ENCODE peak calls at places on chromosomes 11 and 22, in four cellular contexts. R is stomach; O is psoas muscle; C is CD4-positive, alpha-beta memory T cell. J is an unnamed sample.

GRCh38 chr11:67276821-67277230 is 10.6 kb downstream of the GRK2 start:
- DNase-seq in O (peak; percentile 63), C (peak; percentile 62), R (peak; percentile 59), J (peak; percentile 66)

GRCh38 chr11:1049431-1049891 is 12.9 kb upstream of the MUC6 start:
- DNase-seq in R (peak; percentile 71), C (no peak), O (peak; percentile 14), J (no peak)

GRCh38 chr11:115716577-115717214 is 212.5 kb upstream of the CADM1 start:
- DNase-seq in O (no peak), R (no peak), C (no peak), J (no peak)

GRCh38 chr11:11843233-11843632 is 1.5 kb downstream of the USP47 start:
- DNase-seq in O (no peak), C (peak; percentile 44), R (no peak), J (peak; percentile 77)

GRCh38 chr22:48546653-48547424 is 1280.8 kb downstream of the BRD1 start:
- DNase-seq in C (no peak), O (no peak), R (no peak), J (no peak)

GRCh38 chr11:100757636-100758035 is 70.5 kb downstream of the ARHGAP42 start:
- DNase-seq in C (no peak), R (no peak), O (no peak), J (no peak)

GRCh38 chr11:43010042-43010441 is 301.8 kb upstream of the API5 start:
- DNase-seq in C (no peak), R (no peak), O (no peak), J (no peak)

GRCh38 chr22:23530106-23530505 is 50.0 kb downstream of the IGLL1 start:
- DNase-seq in C (no peak), O (no peak), R (no peak), J (no peak)

GRCh38 chr11:133243832-133244231 is 288.5 kb downstream of the OPCML start:
- DNase-seq in R (no peak), O (no peak), C (no peak), J (no peak)

GRCh38 chr11:95337175-95337957 is 106.4 kb upstream of the SESN3 start:
- DNase-seq in C (peak; percentile 38), O (peak; percentile 69), R (peak; percentile 38), J (peak; percentile 53)

GRCh38 chr11:107821199-107821926 is 37.2 kb downstream of the SLC35F2 start:
- DNase-seq in C (no peak), R (no peak), O (no peak), J (peak; percentile 97)

GRCh38 chr22:27110985-27111451 is 453.6 kb downstream of the MIAT start:
- DNase-seq in R (no peak), C (no peak), O (no peak), J (peak; percentile 59)

GRCh38 chr11:67400942-67401494 is 640 bp downstream of the PPP1CA start:
- DNase-seq in R (no peak), C (peak; percentile 69), O (no peak), J (no peak)

GRCh38 chr11:36292311-36292722 is 3.1 kb upstream of the COMMD9 start:
- DNase-seq in C (no peak), R (no peak), O (no peak), J (peak; percentile 46)

GRCh38 chr11:125942771-125943428 is 2.9 kb upstream of the VSIG10L2 start:
- DNase-seq in O (no peak), R (peak; percentile 16), C (no peak), J (no peak)

GRCh38 chr11:118843518-118843917 is 40.2 kb upstream of the CXCR5 start:
- DNase-seq in C (no peak), R (no peak), O (no peak), J (no peak)

GRCh38 chr11:10454506-10454901 is 560 bp upstream of the AMPD3 start:
- DNase-seq in R (no peak), O (no peak), C (no peak), J (no peak)

GRCh38 chr11:114395776-114396175 is 4.5 kb downstream of the C11orf71 start:
- DNase-seq in O (no peak), R (no peak), C (no peak), J (peak; percentile 9)

GRCh38 chr11:2342981-2343380 is 34.1 kb upstream of the CD81 start:
- DNase-seq in C (no peak), O (no peak), R (no peak), J (no peak)

GRCh38 chr22:50148991-50149721 is 21.4 kb upstream of the PANX2 start:
- DNase-seq in C (peak; percentile 69), O (no peak), R (peak; percentile 78), J (peak; percentile 58)

GRCh38 chr11:33147559-33147958 is 13.7 kb downstream of the CSTF3 start:
- DNase-seq in C (no peak), O (no peak), R (no peak), J (no peak)

GRCh38 chr22:39563571-39564428 is 6.8 kb upstream of the CACNA1I start:
- DNase-seq in R (no peak), O (no peak), C (no peak), J (no peak)

DNA sequence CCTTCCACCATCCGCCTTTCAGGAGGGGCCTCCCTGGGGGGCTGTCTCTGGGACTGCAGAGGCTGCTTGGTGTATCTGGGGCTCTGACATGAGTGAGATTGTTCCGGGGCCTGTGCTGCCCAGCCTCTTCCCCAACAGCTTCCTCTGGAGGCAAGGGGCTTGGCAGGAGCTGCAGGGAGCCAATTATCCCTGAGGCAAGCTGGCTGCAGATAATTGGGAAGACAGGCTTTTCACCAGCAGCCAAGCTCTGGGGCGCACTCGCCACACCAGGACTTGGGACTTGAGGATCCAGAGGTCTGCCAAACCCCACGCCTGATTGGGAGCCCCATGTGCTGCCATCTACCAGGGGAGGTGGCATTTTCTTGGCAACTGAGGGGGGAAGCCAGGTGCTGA is 15.6 kb upstream of the RTN4R start:
- DNase-seq in O (no peak), C (no peak), R (no peak), J (no peak)
- H3K27ac ChIP-seq in O (no peak overlapping the region), C (no peak overlapping the region), R (no peak overlapping the region), J (no peak overlapping the region)

GRCh38 chr11:85787809-85788805 is 22.8 kb downstream of the SYTL2 start:
- DNase-seq in O (no peak), C (no peak), R (no peak), J (peak; percentile 23)
- H3K27ac ChIP-seq in O (peak overlapping the region; percentile 68), C (no peak overlapping the region), R (peak overlapping the region; percentile 74), J (no peak overlapping the region)

GRCh38 chr11:35114901-35115687 is 23.9 kb upstream of the CD44 start:
- DNase-seq in O (no peak), C (no peak), R (no peak), J (no peak)

GRCh38 chr11:35116245-35116644 is 22.7 kb upstream of the CD44 start:
- DNase-seq in O (no peak), C (no peak), R (no peak), J (no peak)

GRCh38 chr11:35116762-35117588 is 22.0 kb upstream of the CD44 start:
- DNase-seq in C (no peak), R (no peak), O (no peak), J (no peak)

GRCh38 chr11:35112846-35113105 is 26.2 kb upstream of the CD44 start:
- DNase-seq in O (no peak), C (no peak), R (no peak), J (no peak)

GRCh38 chr11:35115688-35116030 is 23.3 kb upstream of the CD44 start:
- DNase-seq in R (no peak), O (no peak), C (no peak), J (no peak)
- H3K27ac ChIP-seq in R (no peak overlapping the region), O (no peak overlapping the region), C (no peak overlapping the region), J (no peak overlapping the region)

DNA sequence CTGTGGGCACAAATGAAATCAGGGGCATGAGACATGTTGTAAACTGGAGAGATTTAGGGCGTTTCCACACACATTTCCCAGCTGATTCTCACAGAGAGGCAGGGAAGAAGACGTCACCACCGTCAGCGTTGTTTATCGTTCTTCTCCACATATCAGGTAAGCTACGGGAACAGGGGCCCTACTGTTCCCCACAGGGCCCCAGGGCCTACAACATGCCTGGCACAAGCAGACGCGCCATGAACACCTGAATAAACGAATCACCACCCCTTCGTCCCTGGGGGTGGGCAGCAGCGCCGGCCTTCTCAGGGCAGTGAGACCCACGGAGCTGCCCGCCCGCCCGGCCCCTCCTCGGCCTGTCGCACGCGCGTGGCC is 342 bp downstream of the EFCAB6 start:
- DNase-seq in O (no peak), C (peak; percentile 40), R (no peak), J (no peak)
- H3K27ac ChIP-seq in O (peak overlapping the region; percentile 75), C (peak overlapping the region; percentile 63), R (peak overlapping the region; percentile 79), J (no peak overlapping the region)

GRCh38 chr22:20524004-20524481 is 16.6 kb downstream of the MED15 start:
- DNase-seq in C (peak; percentile 68), O (no peak), R (no peak), J (no peak)
- H3K27ac ChIP-seq in C (peak overlapping the region; percentile 11), O (peak overlapping the region; percentile 34), R (peak overlapping the region; percentile 0), J (peak overlapping the region; percentile 40)

DNA sequence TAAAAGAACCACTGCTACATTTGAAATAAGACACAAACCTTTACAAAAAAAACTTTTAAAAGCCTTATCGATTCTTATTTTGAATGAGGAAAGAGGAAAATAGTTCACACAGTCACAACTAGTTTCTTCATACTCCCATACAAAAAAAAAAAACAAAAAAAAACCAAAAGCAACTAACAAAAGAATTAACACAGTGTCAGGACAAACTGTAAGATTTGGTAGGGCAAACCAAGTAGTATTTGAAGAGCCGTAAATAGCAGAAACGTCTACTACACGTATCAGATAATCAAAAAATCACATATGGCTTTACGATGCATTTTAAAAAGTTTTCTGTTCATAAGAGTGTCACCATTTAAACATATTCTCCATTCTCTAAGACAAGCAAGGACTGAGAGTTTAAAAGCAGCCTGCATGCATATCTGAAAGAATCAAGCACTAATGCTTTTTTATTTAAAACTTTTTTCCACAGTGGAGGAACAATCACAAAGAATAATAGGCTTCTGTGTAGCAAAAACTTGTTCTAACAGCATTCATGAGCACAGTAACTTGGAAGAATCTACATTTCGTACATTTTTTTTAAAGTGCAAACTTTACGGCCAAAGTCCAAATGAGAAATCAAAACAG is 2.2 kb downstream of the PICALM start:
- DNase-seq in R (no peak), O (no peak), C (no peak), J (peak; percentile 36)
- H3K27ac ChIP-seq in R (peak overlapping the region; percentile 98), O (peak overlapping the region; percentile 98), C (peak overlapping the region; percentile 81), J (peak overlapping the region; percentile 79)

J was measured in endothelial cell of umbilical vein.